ENCODE peak calls at places on chromosomes 2 and 18, in six cellular contexts. N is stomach, V is tibial nerve, M is ovary, G is transverse colon, O is K562. X is an unnamed sample. For H3K27me3, the result is how much of the 10 kb centered on the place peaks cover.

GRCh38 chr18:58195278-58195721 is 151.3 kb downstream of the NEDD4L start:
- DNase-seq in N (peak), V (no peak), M (peak), G (peak), O (no peak), X (no peak)

GRCh38 chr2:147374410-147374811 is 470.4 kb upstream of the ACVR2A start:
- DNase-seq in N (no peak), V (no peak), M (no peak), G (no peak), O (no peak), X (no peak)

GRCh38 chr18:49486617-49486958 is 446 bp downstream of the C18orf32 start:
- DNase-seq in N (no peak), V (no peak), M (no peak), G (no peak), O (no peak), X (no peak)

GRCh38 chr2:27206346-27206745 is 5.5 kb upstream of the ATRAID start:
- DNase-seq in N (no peak), V (no peak), M (no peak), G (no peak), O (no peak), X (no peak)

GRCh38 chr2:223314831-223315230 is 262.8 kb downstream of the KCNE4 start:
- DNase-seq in N (no peak), V (no peak), M (no peak), G (no peak), O (no peak), X (no peak)

GRCh38 chr2:225735844-225736243 is 336.3 kb downstream of the NYAP2 start:
- DNase-seq in N (no peak), V (no peak), M (no peak), G (no peak), O (no peak), X (no peak)

GRCh38 chr2:66843856-66844255 is 408.9 kb downstream of the MEIS1 start:
- DNase-seq in N (no peak), V (no peak), M (no peak), G (no peak), O (no peak), X (no peak)

GRCh38 chr2:22947741-22948140 is 437.2 kb upstream of the KLHL29 start:
- DNase-seq in N (no peak), V (no peak), M (no peak), G (no peak), O (no peak), X (no peak)

GRCh38 chr2:237090906-237091305 is 5.2 kb downstream of the COPS8 start:
- DNase-seq in N (no peak), V (no peak), M (no peak), G (no peak), O (no peak), X (no peak)

GRCh38 chr2:224073676-224074075 is 34.6 kb upstream of the SERPINE2 start:
- DNase-seq in N (no peak), V (no peak), M (no peak), G (no peak), O (no peak), X (no peak)

GRCh38 chr2:138794734-138795133 is 14.5 kb upstream of the NXPH2 start:
- DNase-seq in N (no peak), V (no peak), M (no peak), G (no peak), O (no peak), X (no peak)

GRCh38 chr18:332721-333513 is 65.1 kb upstream of the THOC1 start:
- DNase-seq in N (no peak), V (peak), M (no peak), G (peak), O (no peak), X (no peak)

GRCh38 chr2:191889924-191890323 is 43.0 kb upstream of the CAVIN2 start:
- DNase-seq in N (no peak), V (no peak), M (no peak), G (no peak), O (no peak), X (no peak)

GRCh38 chr2:43430489-43430888 is 165.3 kb downstream of the THADA start:
- DNase-seq in N (peak), V (no peak), M (no peak), G (no peak), O (no peak), X (no peak)

GRCh38 chr2:214716811-214717560 is 92.5 kb downstream of the BARD1 start:
- DNase-seq in N (no peak), V (no peak), M (no peak), G (no peak), O (no peak), X (no peak)

GRCh38 chr2:36453652-36454051 is 98.1 kb downstream of the CRIM1 start:
- DNase-seq in N (no peak), V (no peak), M (no peak), G (no peak), O (no peak), X (no peak)

GRCh38 chr18:26088482-26088881 is 1.9 kb downstream of the SS18 start:
- DNase-seq in N (no peak), V (no peak), M (no peak), G (no peak), O (peak), X (no peak)

GRCh38 chr2:54407693-54408092 is 48.4 kb upstream of the SPTBN1 start:
- DNase-seq in N (no peak), V (no peak), M (no peak), G (no peak), O (no peak), X (no peak)

GRCh38 chr2:10162586-10163497 is 40.3 kb downstream of the RRM2 start:
- DNase-seq in N (no peak), V (no peak), M (no peak), G (no peak), O (peak), X (no peak)

GRCh38 chr18:78878335-78878734 is 101.3 kb upstream of the SALL3 start:
- DNase-seq in N (no peak), V (no peak), M (no peak), G (no peak), O (no peak), X (peak)

GRCh38 chr2:161426788-161427412 is 10.8 kb downstream of the TBR1 start:
- DNase-seq in N (no peak), V (no peak), M (no peak), G (no peak), O (no peak), X (no peak)
- H3K27me3 ChIP-seq in N (half or more), V (under half), M (under half), G (half or more), O (under half), X (half or more)

GRCh38 chr2:231606941-231607340 is 14.3 kb downstream of the TEX44 start:
- DNase-seq in N (no peak), V (no peak), M (no peak), G (no peak), O (no peak), X (no peak)

GRCh38 chr2:231605607-231606091 is 13.0 kb downstream of the TEX44 start:
- DNase-seq in N (no peak), V (no peak), M (peak), G (peak), O (no peak), X (no peak)

GRCh38 chr2:231604101-231604684 is 11.5 kb downstream of the TEX44 start:
- DNase-seq in N (peak), V (peak), M (peak), G (peak), O (peak), X (peak)

GRCh38 chr2:231602874-231603467 is 10.3 kb downstream of the TEX44 start:
- DNase-seq in N (no peak), V (no peak), M (no peak), G (no peak), O (no peak), X (no peak)

DNA sequence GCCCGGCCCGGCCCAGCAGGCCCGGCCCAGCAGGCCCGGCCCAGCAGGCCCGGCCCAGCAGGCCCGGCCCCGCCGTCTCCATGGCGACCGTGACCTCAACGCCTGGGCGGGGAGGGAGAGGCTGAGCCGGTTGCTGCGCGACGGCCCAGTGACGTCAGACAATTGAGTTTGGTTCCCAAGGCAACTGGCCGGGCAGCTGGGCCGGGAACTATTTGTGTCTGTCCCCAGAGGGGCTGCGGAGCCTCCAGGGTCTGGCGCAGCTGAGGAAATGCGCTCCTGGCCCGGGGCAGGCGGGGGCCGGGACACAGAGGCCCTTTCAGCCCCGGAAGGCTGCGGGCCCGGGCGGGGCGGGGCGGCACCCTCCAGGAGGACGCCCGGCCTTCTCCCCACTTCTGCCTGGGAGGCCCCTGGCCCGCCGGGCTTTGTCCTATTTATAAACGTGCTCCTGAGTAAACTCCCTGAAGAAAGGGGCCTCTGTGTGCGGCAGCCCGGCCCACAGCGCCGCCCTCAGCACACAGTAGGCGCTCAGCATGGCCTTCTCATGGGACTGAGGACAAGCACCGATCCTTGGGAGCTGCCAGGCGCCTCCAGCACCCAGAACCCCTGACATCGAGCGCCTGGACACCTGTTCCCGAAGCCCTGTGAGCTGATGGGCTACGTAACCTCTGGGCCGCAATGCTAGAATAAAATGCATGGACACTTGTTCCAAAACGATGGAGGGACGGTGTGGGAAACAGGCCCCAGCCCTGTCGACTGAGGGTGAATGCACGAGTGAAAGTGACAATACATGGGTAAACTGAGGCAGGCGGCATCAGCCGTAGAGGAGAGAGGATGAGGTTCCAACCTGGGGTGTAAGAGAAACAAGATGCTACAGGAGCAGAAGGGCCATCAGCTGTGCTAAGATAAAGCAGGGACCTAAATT is 12.3 kb downstream of the TEX44 start:
- DNase-seq in N (peak), V (peak), M (peak), G (peak), O (peak), X (peak)
- TF ChIP-seq EP300 in N (peak), V (peak), M (peak), G (peak), O (no peak), X (peak)

DNA sequence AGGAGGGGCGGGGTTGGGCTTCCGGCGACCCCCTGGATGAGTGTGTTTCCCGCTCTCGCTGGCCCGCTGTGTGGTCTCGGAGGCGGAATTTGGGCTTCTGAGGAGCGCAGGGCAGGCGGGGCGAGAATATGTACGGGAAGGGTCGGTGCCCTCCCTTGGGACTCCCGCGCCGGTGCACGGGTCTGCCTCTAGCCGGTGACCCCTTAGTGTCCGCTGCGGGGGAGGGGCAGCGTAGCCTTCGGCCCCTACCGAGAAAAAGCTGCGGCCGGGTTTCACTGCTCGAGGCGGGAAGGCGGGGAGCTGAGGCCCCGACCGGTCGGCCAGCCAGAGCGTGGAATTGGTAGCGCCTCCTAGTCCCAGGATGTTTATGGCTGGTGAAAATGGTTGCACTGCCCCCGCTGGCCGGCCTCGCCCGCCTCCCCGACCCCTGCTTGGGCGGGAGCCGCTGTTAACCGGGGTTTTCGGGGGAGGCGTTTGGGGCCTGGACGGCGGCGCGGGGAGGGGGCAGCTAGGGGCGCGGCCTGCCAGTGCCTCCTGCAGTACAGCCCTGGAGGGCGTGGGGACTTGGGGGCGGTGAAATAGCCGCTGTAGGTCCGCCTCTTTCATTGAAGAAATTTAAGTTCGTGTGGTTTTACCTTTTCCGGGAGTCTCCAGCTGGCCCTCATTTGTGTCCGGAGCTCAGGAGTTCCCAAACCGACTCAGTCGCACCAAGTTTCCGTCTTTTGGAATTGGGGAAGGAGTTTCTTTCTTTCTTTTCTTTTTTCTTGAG is at the start of gene UGP2:
- DNase-seq in N (peak), V (peak), M (peak), G (peak), O (peak), X (peak)
- TF ChIP-seq CTCF in N (peak), V (no peak), M (peak), G (no peak), O (peak), X (no peak)

DNA sequence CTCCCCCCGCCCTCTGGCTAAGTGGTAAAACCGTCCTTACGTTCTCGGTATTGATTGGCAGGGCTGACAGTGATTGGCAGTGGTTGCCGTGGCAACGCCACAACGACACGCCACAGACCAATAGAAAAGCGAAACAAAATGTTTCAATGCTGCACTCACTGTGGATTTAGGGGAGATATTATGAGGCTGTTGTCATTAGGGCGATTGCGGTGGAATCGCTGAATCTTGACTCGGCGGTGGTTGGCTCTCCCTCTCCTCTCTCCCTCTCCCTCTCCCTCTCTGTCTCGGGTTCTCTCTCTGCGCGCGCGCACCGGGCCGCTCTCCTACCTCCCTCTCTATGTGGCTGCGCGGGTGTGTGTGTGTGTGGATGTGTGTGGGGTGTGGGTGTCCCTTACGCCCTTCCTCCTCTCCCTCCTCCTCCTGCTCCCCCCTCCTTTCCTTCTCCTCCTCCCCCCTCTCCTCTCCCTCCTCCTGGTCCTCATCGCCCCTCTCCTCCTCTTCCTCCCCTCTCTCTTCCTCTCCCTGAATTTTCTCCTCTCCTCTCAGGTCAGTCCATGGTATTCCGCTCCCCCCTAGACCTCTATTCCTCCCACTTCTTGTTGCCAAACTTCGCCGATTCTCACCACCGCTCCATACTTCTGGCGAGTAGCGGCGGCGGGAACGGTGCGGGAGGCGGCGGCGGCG is at the start of gene SIX3:
- DNase-seq in N (no peak), V (no peak), M (no peak), G (peak), O (no peak), X (no peak)
- H3K27me3 ChIP-seq in N (half or more), V (under half), M (under half), G (half or more), O (half or more), X (half or more)

DNA sequence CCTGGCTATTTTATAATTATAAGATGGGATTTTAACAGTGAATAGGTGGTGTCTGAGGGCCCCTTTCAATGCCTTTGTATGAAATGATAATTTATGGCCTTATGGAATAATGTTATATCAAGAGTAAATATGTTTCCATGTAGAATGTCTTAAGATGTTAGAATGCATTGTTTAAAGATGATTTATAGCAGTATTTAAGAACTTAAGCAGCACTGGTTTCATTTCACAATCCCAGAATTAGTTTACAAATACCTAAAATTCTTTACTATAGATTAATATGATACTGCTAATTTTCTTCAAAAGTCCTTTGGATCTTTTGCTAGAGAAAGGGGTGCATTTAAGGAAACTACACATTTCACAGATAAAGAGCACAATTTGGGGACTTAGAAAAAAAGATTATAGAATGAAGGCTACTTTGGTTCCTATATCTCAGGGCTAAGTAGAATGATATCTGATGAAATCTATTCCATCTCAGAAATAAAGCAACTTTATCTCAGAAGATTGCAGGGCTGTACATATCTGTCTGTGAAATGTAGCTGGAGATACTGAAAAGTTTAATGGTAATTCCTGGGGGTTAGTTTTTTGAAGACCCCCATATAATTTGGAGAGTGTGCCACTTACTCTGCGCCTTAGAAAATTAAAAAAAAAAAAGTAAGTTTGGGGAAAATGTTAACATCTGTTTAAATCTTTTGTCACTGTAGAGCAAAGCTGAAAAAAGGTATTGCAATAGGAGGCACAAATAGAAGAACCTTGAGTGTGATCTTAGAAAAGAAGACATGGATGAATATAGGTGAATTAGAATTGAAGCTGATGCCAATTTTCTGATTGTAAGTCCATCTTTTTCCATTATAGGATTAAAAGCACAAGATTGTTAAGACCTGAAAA is 123.4 kb downstream of the GULP1 start:
- DNase-seq in N (no peak), V (no peak), M (no peak), G (no peak), O (no peak), X (no peak)
- TF ChIP-seq EP300 in N (no peak), V (no peak), M (no peak), G (no peak), O (no peak), X (no peak)

DNA sequence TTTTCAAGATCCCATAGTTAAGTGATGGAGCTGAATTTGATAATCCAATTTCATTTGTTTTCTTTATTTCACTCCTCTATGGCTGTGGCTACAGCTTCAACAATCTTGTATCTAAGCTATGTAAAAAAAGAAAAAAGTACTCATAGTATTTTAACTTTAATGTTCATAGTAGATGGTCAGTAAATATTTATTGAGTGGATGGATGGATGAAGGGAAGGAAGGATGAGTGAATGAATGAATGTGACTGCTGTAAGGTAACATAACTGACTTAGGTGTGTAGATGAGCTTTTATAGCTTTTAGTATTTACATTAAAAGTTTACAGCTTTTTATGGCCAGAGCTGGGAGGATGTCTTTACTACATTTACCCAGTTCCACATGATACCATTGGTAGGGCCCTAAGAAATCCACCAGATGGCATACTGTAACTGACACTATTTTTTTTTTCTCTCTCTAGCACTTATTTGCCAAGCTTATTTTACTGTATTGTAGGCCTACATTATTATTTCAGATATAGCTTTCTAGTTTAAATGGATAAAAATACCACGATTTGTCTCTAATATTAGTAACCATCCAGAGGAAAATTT is 13.4 kb upstream of the HRH4 start:
- DNase-seq in N (no peak), V (no peak), M (no peak), G (no peak), O (no peak), X (no peak)
- TF ChIP-seq CTCF in N (no peak), V (no peak), M (no peak), G (peak), O (no peak), X (no peak)

GRCh38 chr2:70889716-70890037 is 46.0 kb upstream of the ATP6V1B1 start:
- DNase-seq in N (no peak), V (no peak), M (no peak), G (no peak), O (no peak), X (no peak)
- H3K27me3 ChIP-seq in N (half or more), V (under half), M (under half), G (half or more), O (half or more), X (half or more)

X was measured in suprapubic skin.